ENCODE peak calls at places on chromosome 2, in ten cellular contexts. G is activated B cell treated with CpG ODN at 0.5 μM for 24 hours; Q is Caki2; K is stimulated activated CD8-positive, alpha-beta memory T cell treated with anti-CD3 and anti-CD28 coated beads, Interleukin-15, amount 100 ng/mL, for 24 hours; D is right cardiac atrium; L is MV-4-11; Z is amniotic stem cell; N is SW 1271; U is mesendoderm; M is NCI-H774. C is an unnamed sample.

GRCh38 chr2:119283873-119284331 is 60.3 kb downstream of the STEAP3 start:
- DNase-seq in K (no peak), M (no peak), G (no peak), Q (peak; percentile 60), N (no peak), L (peak; percentile 96), U (no peak), Z (no peak), D (peak; percentile 74), C (no peak)

GRCh38 chr2:54440050-54440449 is 16.1 kb upstream of the SPTBN1 start:
- DNase-seq in G (no peak), M (no peak), Q (no peak), D (no peak), L (no peak), U (no peak), K (no peak), N (no peak), Z (no peak), C (no peak)

GRCh38 chr2:16021611-16022363 is 81.4 kb downstream of the MYCN start:
- DNase-seq in N (no peak), Q (no peak), M (no peak), D (no peak), U (no peak), L (no peak), G (no peak), K (no peak), Z (no peak), C (no peak)

GRCh38 chr2:69915050-69915945 is at the start of gene MXD1:
- DNase-seq in M (no peak), Q (no peak), Z (no peak), D (peak; percentile 26), U (no peak), N (no peak), G (no peak), L (no peak), K (no peak), C (peak; percentile 64)

GRCh38 chr2:19576411-19576810 is 218.0 kb upstream of the OSR1 start:
- DNase-seq in U (no peak), D (no peak), N (no peak), Q (no peak), M (no peak), G (no peak), L (no peak), Z (no peak), K (no peak), C (no peak)

GRCh38 chr2:51505533-51505932 is 473.6 kb upstream of the NRXN1 start:
- DNase-seq in K (no peak), U (peak; percentile 35), L (no peak), Q (no peak), Z (no peak), M (no peak), N (no peak), D (no peak), G (no peak), C (no peak)

GRCh38 chr2:126886201-126886905 is 12.3 kb upstream of the TEX51 start:
- DNase-seq in Z (no peak), N (no peak), G (no peak), M (no peak), D (peak; percentile 50), Q (peak; percentile 66), L (no peak), U (peak; percentile 84), K (peak; percentile 23), C (peak; percentile 98)

GRCh38 chr2:183195397-183195796 is 71.2 kb downstream of the NUP35 start:
- DNase-seq in N (no peak), G (no peak), D (no peak), Z (no peak), M (no peak), Q (no peak), L (no peak), K (no peak), U (no peak), C (no peak)

GRCh38 chr2:21910832-21911507 is 787.2 kb downstream of the TDRD15 start:
- DNase-seq in L (no peak), M (no peak), G (no peak), Z (no peak), U (no peak), Q (no peak), N (no peak), K (no peak), D (no peak), C (no peak)

GRCh38 chr2:184921676-184922075 is 323.3 kb downstream of the ZNF804A start:
- DNase-seq in K (no peak), M (no peak), U (no peak), Z (no peak), Q (no peak), G (no peak), L (no peak), N (no peak), D (no peak), C (no peak)

GRCh38 chr2:172455121-172455515 is 27.7 kb downstream of the ITGA6 start:
- DNase-seq in U (no peak), Z (no peak), L (no peak), K (no peak), G (no peak), D (no peak), N (no peak), Q (no peak), M (peak; percentile 22), C (no peak)

GRCh38 chr2:219613671-219614070 is 13.8 kb upstream of the SLC4A3 start:
- DNase-seq in G (no peak), N (no peak), U (no peak), D (no peak), K (no peak), Z (no peak), M (no peak), L (no peak), Q (no peak), C (no peak)

GRCh38 chr2:192030289-192030688 is 164.4 kb downstream of the TMEFF2 start:
- DNase-seq in K (no peak), D (no peak), N (no peak), Q (no peak), G (no peak), L (no peak), M (no peak), U (no peak), Z (no peak), C (no peak)

GRCh38 chr2:236621786-236622185 is 52.2 kb downstream of the ACKR3 start:
- DNase-seq in Q (no peak), Z (no peak), D (no peak), N (no peak), M (no peak), L (no peak), G (no peak), U (peak; percentile 79), K (no peak), C (peak; percentile 59)